ENCODE peak calls at places on chromosomes 11 and 22, in four cellular contexts. D, M, P and E are unnamed samples.

GRCh38 chr11:120647681-120648080 is 136.1 kb downstream of the GRIK4 start:
- DNase-seq in D (no peak), M (no peak), P (no peak), E (no peak)

GRCh38 chr22:40183029-40183581 is 5.4 kb downstream of the TNRC6B start:
- DNase-seq in D (no peak), M (no peak), P (no peak), E (no peak)

GRCh38 chr11:126060651-126061220 is 1.9 kb downstream of the CDON start:
- DNase-seq in D (no peak), M (peak), P (no peak), E (no peak)

GRCh38 chr11:34783816-34784317 is 132.3 kb downstream of the APIP start:
- DNase-seq in D (no peak), M (no peak), P (no peak), E (no peak)

GRCh38 chr22:50278461-50278860 is 8.3 kb upstream of the MAPK11 start:
- DNase-seq in D (no peak), M (no peak), P (no peak), E (no peak)

GRCh38 chr11:121762820-121763219 is 310.1 kb upstream of the SORL1-AS1 start:
- DNase-seq in D (no peak), M (peak), P (peak), E (peak)

GRCh38 chr22:28111501-28111900 is 192.4 kb upstream of the PITPNB start:
- DNase-seq in D (no peak), M (no peak), P (no peak), E (no peak)

GRCh38 chr11:102518296-102519094 is 12.1 kb downstream of the MMP7 start:
- DNase-seq in D (no peak), M (no peak), P (no peak), E (no peak)

GRCh38 chr22:40518840-40519239 is 117.7 kb downstream of the MRTFA start:
- DNase-seq in D (no peak), M (no peak), P (no peak), E (no peak)

GRCh38 chr11:131816046-131816445 is 445.6 kb downstream of the NTM start:
- DNase-seq in D (no peak), M (no peak), P (no peak), E (no peak)

GRCh38 chr11:89626366-89626765 is 83.7 kb upstream of the TRIM77 start:
- DNase-seq in D (no peak), M (no peak), P (no peak), E (no peak)

GRCh38 chr11:75813622-75814039 is 1.4 kb upstream of the UVRAG start:
- DNase-seq in D (no peak), M (no peak), P (no peak), E (no peak)

GRCh38 chr11:36510567-36511020 is 522 bp upstream of the TRAF6 start:
- DNase-seq in D (no peak), M (no peak), P (no peak), E (no peak)

GRCh38 chr11:627273-627585 is 248 bp upstream of the SCT start:
- DNase-seq in D (no peak), M (no peak), P (no peak), E (no peak)

GRCh38 chr11:134257101-134257500 is 3.7 kb downstream of the ACAD8 start:
- DNase-seq in D (no peak), M (no peak), P (no peak), E (no peak)

GRCh38 chr22:46602025-46602424 is 18.2 kb upstream of the GRAMD4 start:
- DNase-seq in D (no peak), M (no peak), P (no peak), E (no peak)

GRCh38 chr11:76785513-76785912 is 2.4 kb downstream of the TSKU start:
- DNase-seq in D (no peak), M (no peak), P (no peak), E (no peak)

GRCh38 chr11:20261526-20261925 is 101.3 kb upstream of the DBX1 start:
- DNase-seq in D (no peak), M (no peak), P (no peak), E (no peak)

GRCh38 chr11:14643697-14644395 is at the start of gene PDE3B:
- DNase-seq in D (no peak), M (peak), P (peak), E (no peak)

GRCh38 chr11:64156235-64157011 is 9.5 kb downstream of the MACROD1 start:
- DNase-seq in D (no peak), M (no peak), P (peak), E (no peak)

GRCh38 chr11:128789497-128790080 is 77.5 kb downstream of the KCNJ1 start:
- DNase-seq in D (no peak), M (no peak), P (no peak), E (no peak)

GRCh38 chr11:45788887-45789286 is 16.1 kb upstream of the SLC35C1 start:
- DNase-seq in D (no peak), M (no peak), P (no peak), E (no peak)